ENCODE peak calls at places on chromosomes 13 and 19, in six cellular contexts. P is psoas muscle, V is kidney, A is fibroblast of pulmonary artery, S is SK-N-SH, I is lower leg skin. R is an unnamed sample.

GRCh38 chr19:48872182-48872883 is at the start of gene PPP1R15A:
- DNase-seq in P (peak), V (peak), A (peak), S (peak), I (peak), R (peak)

GRCh38 chr13:31846984-31847752 is 107.8 kb downstream of the RXFP2 start:
- DNase-seq in P (peak), V (no peak), A (no peak), S (peak), I (no peak), R (peak)

GRCh38 chr13:108834193-108834592 is 204.8 kb downstream of the MYO16 start:
- DNase-seq in P (no peak), V (no peak), A (no peak), S (no peak), I (no peak), R (no peak)

GRCh38 chr13:76009491-76009890 is 373.4 kb downstream of the LMO7 start:
- DNase-seq in P (no peak), V (no peak), A (peak), S (no peak), I (no peak), R (peak)

GRCh38 chr13:94020833-94021232 is 458.6 kb downstream of the DCT start:
- DNase-seq in P (no peak), V (no peak), A (no peak), S (no peak), I (no peak), R (peak)

GRCh38 chr19:50750010-50750409 is 20.3 kb upstream of the GPR32 start:
- DNase-seq in P (no peak), V (no peak), A (no peak), S (no peak), I (no peak), R (no peak)

GRCh38 chr19:18002347-18002850 is 5.6 kb upstream of the ARRDC2 start:
- DNase-seq in P (peak), V (no peak), A (no peak), S (peak), I (no peak), R (no peak)

GRCh38 chr13:30165791-30166190 is 141.6 kb downstream of the KATNAL1 start:
- DNase-seq in P (peak), V (no peak), A (peak), S (no peak), I (no peak), R (peak)

GRCh38 chr13:33815011-33815550 is 2.9 kb upstream of the RFC3 start:
- DNase-seq in P (no peak), V (no peak), A (no peak), S (no peak), I (no peak), R (no peak)

GRCh38 chr13:50365300-50365682 is 350.0 kb downstream of the KCNRG start:
- DNase-seq in P (no peak), V (no peak), A (peak), S (no peak), I (no peak), R (no peak)

GRCh38 chr13:40639226-40639681 is 27.2 kb downstream of the FOXO1 start:
- DNase-seq in P (no peak), V (no peak), A (peak), S (no peak), I (no peak), R (peak)

GRCh38 chr19:12788025-12788681 is 3.1 kb upstream of the JUNB start:
- DNase-seq in P (no peak), V (no peak), A (no peak), S (peak), I (no peak), R (no peak)

GRCh38 chr19:4980087-4980486 is 11.2 kb downstream of the KDM4B start:
- DNase-seq in P (no peak), V (no peak), A (no peak), S (peak), I (no peak), R (no peak)

GRCh38 chr13:20969182-20969581 is 66.6 kb upstream of the XPO4 start:
- DNase-seq in P (no peak), V (no peak), A (peak), S (no peak), I (no peak), R (peak)

GRCh38 chr13:107803822-107804495 is 411.4 kb downstream of the LIG4 start:
- DNase-seq in P (no peak), V (no peak), A (no peak), S (no peak), I (no peak), R (no peak)

GRCh38 chr13:110372676-110373075 is 65.6 kb downstream of the COL4A2 start:
- DNase-seq in P (no peak), V (no peak), A (no peak), S (no peak), I (no peak), R (no peak)

GRCh38 chr13:77563110-77563509 is 27.6 kb downstream of the SCEL start:
- DNase-seq in P (no peak), V (no peak), A (peak), S (no peak), I (no peak), R (peak)
- H3K4me3 ChIP-seq in P (no peak), V (no peak), A (no peak), S (no peak), I (no peak), R (no peak)

GRCh38 chr13:46603165-46603603 is 50.2 kb downstream of the LRCH1 start:
- DNase-seq in P (no peak), V (no peak), A (peak), S (no peak), I (no peak), R (peak)

GRCh38 chr13:46604226-46604968 is 51.4 kb downstream of the LRCH1 start:
- DNase-seq in P (no peak), V (no peak), A (no peak), S (no peak), I (no peak), R (no peak)

GRCh38 chr13:46605089-46605488 is 52.1 kb downstream of the LRCH1 start:
- DNase-seq in P (no peak), V (no peak), A (no peak), S (no peak), I (no peak), R (peak)

GRCh38 chr13:46600943-46601311 is 48.0 kb downstream of the LRCH1 start:
- DNase-seq in P (no peak), V (no peak), A (no peak), S (no peak), I (no peak), R (no peak)

GRCh38 chr13:46602531-46602930 is 49.6 kb downstream of the LRCH1 start:
- DNase-seq in P (no peak), V (no peak), A (no peak), S (no peak), I (no peak), R (no peak)
- TF ChIP-seq CTCF in P (no peak), V (no peak), A (no peak), S (no peak), I (no peak), R (no peak)

DNA sequence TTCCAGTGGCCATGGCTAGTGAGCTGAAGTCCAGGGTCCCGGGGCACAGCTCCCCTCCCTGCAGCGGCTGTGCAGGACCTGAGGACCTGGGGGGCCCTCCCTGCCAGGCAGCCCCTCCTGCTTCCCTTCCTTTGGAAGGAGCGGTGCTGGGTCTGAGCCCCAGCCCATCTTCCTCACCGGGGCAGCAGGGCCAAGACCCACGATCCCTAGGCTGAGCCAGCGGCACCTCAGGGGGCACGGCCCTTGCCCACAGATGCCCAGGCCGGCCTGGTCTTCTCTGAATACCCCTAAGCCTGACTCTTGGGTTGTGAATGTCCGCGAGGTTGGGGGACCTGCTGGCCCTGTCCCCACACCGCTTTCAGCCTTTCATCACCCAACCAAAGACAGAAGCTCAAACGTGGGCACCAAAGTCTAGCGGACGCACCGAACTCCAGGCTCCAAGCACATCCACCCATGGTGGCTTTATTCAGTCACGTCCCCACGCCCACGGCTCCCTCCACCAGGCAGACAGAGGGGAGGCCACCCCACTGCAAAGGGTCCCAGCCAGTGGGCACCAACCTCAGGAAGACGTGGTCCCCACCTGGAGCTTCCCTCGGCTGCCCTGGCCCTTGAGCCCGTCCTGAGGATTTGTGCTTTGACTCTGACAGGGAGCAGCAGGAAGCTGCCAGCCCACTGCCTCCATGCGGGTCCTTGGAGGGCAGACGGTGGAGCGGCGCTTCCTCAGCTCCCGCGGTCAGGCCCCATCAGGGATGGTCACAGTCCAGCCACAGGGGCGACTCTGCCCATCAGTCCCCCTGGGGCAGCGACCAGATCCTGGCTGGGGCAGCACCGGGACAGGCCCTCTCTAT is 8.3 kb upstream of the MEX3D start:
- DNase-seq in P (no peak), V (no peak), A (no peak), S (no peak), I (no peak), R (no peak)
- H3K4me3 ChIP-seq in P (no peak), V (no peak), A (no peak), S (no peak), I (no peak), R (no peak)

DNA sequence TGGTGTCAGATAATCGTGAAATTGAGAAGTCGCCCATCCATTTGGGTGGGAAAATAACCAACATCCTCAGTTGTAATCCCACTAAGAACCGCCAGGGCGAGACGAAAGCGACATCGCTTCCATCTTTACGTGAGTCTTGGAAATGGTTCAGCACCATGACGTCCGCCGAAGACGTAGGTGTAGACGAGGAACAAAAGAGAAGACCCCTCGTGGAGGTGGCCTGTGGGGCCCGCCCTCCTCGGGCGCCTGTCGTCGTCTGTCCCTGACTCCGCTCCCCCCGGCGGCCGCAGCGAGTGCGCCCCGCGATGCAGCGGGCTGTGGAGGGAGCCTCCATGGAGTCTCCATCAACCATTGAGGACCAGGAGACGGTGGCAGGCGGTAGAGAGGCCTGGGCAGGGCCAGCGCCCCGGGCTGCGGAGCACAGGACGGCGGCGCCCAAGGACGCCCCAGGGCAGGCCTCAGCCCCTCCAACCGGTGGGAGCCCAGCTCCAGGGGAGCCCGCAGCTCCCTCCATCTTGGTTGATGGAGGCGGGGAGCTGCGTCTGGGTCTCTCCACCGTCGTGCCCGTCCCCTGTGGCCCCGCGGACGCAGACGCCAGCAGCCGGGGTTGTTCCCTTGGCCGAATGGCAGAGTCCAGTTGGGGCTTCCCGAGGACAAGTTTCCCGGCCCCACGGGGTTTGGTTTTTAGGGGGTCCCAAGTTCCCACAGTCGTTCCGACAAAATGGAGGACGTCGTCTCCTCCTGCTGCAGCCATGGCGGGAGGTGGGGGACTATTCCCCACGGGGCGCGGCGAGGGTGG is 1.0 kb upstream of the ZMYM2 start:
- DNase-seq in P (peak), V (peak), A (peak), S (peak), I (peak), R (peak)
- TF ChIP-seq CTCF in P (peak), V (peak), A (peak), S (peak), I (no peak), R (peak)

DNA sequence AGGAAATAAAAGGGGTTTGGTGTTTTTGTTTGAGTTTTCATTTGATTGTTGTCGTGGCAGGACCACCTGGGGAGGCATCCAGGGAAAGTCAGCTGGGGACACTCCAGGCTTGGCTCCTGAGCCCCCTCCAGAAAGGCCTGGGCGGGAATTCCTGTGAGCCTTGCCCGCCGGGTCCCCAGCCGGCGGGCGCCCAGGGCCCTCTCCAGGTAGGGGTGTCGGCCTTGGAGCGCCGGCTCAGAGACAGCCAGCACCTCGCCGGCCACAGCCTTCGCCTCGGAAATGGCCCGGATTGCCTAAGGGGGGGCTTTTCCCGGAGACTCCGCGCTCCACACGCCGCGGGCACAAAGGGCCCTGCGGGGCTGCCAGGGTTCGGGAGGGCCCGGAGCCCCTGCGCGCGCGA is 125.0 kb downstream of the TNFRSF19 start:
- DNase-seq in P (no peak), V (no peak), A (no peak), S (no peak), I (no peak), R (no peak)
- H3K4me3 ChIP-seq in P (peak), V (no peak), A (no peak), S (no peak), I (no peak), R (no peak)